ENCODE peak calls at places on chromosome X, in ten cellular contexts. M is Ammon's horn; F is stimulated activated effector memory CD8-positive, alpha-beta T cell treated with anti-CD3 and anti-CD28 coated beads, Interleukin-12 subunit alpha, Interleukin-12 subunit beta, amount 100 ng/mL, for 72 hours; X is HTR-8/SVneo; W is EL; V is H9; P is mesenchymal stem cell; H is neural crest cell; C is CD4-positive, CD25-positive, alpha-beta regulatory T cell; R is NCI-H1092. Q is an unnamed sample.

GRCh38 chrX:96314974-96315373 is 369.7 kb upstream of the DIAPH2 start:
- DNase-seq in M (peak), F (no peak), X (no peak), W (peak), V (no peak), P (peak), H (no peak), C (no peak), R (no peak), Q (peak)

GRCh38 chrX:13898084-13898483 is 81.2 kb upstream of the GPM6B start:
- DNase-seq in M (peak), F (no peak), X (no peak), W (peak), V (no peak), P (peak), H (no peak), C (no peak), R (no peak), Q (peak)

GRCh38 chrX:2710041-2710471 is 19.0 kb downstream of the CD99 start:
- DNase-seq in M (no peak), F (no peak), X (peak), W (peak), V (no peak), P (peak), H (no peak), C (no peak), R (no peak), Q (peak)

GRCh38 chrX:68807818-68808217 is 21.0 kb upstream of the EFNB1 start:
- DNase-seq in M (no peak), F (no peak), X (no peak), W (peak), V (no peak), P (peak), H (no peak), C (no peak), R (no peak), Q (peak)

GRCh38 chrX:136185409-136186022 is 38.2 kb downstream of the FHL1 start:
- DNase-seq in M (no peak), F (no peak), X (no peak), W (peak), V (no peak), P (peak), H (no peak), C (no peak), R (no peak), Q (peak)

GRCh38 chrX:119272882-119273806 is 37.1 kb downstream of the PGRMC1 start:
- DNase-seq in M (no peak), F (peak), X (no peak), W (peak), V (peak), P (peak), H (no peak), C (peak), R (no peak), Q (peak)

GRCh38 chrX:130645955-130646583 is 244.3 kb downstream of the RBMX2 start:
- DNase-seq in M (no peak), F (no peak), X (no peak), W (no peak), V (no peak), P (no peak), H (no peak), C (no peak), R (no peak), Q (no peak)

GRCh38 chrX:65902011-65902410 is 137.9 kb downstream of the VSIG4 start:
- DNase-seq in M (no peak), F (no peak), X (no peak), W (no peak), V (no peak), P (no peak), H (no peak), C (no peak), R (no peak), Q (no peak)

GRCh38 chrX:95885074-95885473 is 799.6 kb upstream of the DIAPH2 start:
- DNase-seq in M (no peak), F (no peak), X (no peak), W (no peak), V (no peak), P (peak), H (no peak), C (no peak), R (no peak), Q (peak)

GRCh38 chrX:24264383-24264782 is 49.5 kb downstream of the SUPT20HL2 start:
- DNase-seq in M (no peak), F (no peak), X (no peak), W (no peak), V (no peak), P (peak), H (no peak), C (no peak), R (no peak), Q (peak)

GRCh38 chrX:2450681-2451080 is 50.1 kb downstream of the DHRSX start:
- DNase-seq in M (no peak), F (no peak), X (no peak), W (no peak), V (no peak), P (no peak), H (no peak), C (no peak), R (no peak), Q (no peak)

GRCh38 chrX:115449742-115450141 is 111.2 kb upstream of the PLS3 start:
- DNase-seq in M (no peak), F (no peak), X (no peak), W (peak), V (no peak), P (peak), H (no peak), C (no peak), R (no peak), Q (peak)

GRCh38 chrX:17500145-17500579 is 125.2 kb downstream of the NHS start:
- DNase-seq in M (no peak), F (no peak), X (no peak), W (peak), V (no peak), P (no peak), H (no peak), C (no peak), R (no peak), Q (peak)

GRCh38 chrX:28802625-28803024 is 215.4 kb downstream of the IL1RAPL1 start:
- DNase-seq in M (no peak), F (no peak), X (no peak), W (no peak), V (no peak), P (no peak), H (no peak), C (no peak), R (no peak), Q (no peak)

GRCh38 chrX:115582871-115583729 is 22.1 kb downstream of the PLS3 start:
- DNase-seq in M (no peak), F (no peak), X (no peak), W (peak), V (peak), P (peak), H (no peak), C (no peak), R (no peak), Q (peak)

GRCh38 chrX:54044877-54045328 is 630 bp upstream of the PHF8 start:
- DNase-seq in M (no peak), F (no peak), X (no peak), W (no peak), V (no peak), P (no peak), H (no peak), C (no peak), R (no peak), Q (no peak)

GRCh38 chrX:133970021-133970550 is 15.3 kb downstream of the GPC3 start:
- DNase-seq in M (no peak), F (no peak), X (no peak), W (no peak), V (no peak), P (peak), H (no peak), C (no peak), R (no peak), Q (no peak)

GRCh38 chrX:13651150-13651549 is 1.8 kb upstream of the TCEANC start:
- DNase-seq in M (no peak), F (no peak), X (no peak), W (no peak), V (no peak), P (no peak), H (no peak), C (no peak), R (no peak), Q (no peak)

GRCh38 chrX:139889760-139890159 is 43.1 kb downstream of the ATP11C start:
- DNase-seq in M (no peak), F (no peak), X (no peak), W (peak), V (no peak), P (peak), H (no peak), C (no peak), R (no peak), Q (peak)

GRCh38 chrX:17030580-17031285 is 84.3 kb downstream of the REPS2 start:
- DNase-seq in M (no peak), F (no peak), X (no peak), W (no peak), V (no peak), P (no peak), H (no peak), C (no peak), R (no peak), Q (no peak)

GRCh38 chrX:120316587-120317283 is 5.5 kb upstream of the TMEM255A start:
- DNase-seq in M (no peak), F (no peak), X (no peak), W (peak), V (no peak), P (no peak), H (no peak), C (no peak), R (no peak), Q (peak)

GRCh38 chrX:25873196-25873595 is 264.9 kb upstream of the MAGEB18 start:
- DNase-seq in M (peak), F (no peak), X (no peak), W (no peak), V (no peak), P (no peak), H (no peak), C (no peak), R (no peak), Q (peak)

GRCh38 chrX:105477351-105477750 is 256.9 kb upstream of the TEX13A start:
- DNase-seq in M (no peak), F (no peak), X (no peak), W (no peak), V (no peak), P (no peak), H (no peak), C (no peak), R (no peak), Q (no peak)

GRCh38 chrX:150513564-150513963 is 54.9 kb upstream of the MTM1 start:
- DNase-seq in M (no peak), F (no peak), X (no peak), W (no peak), V (peak), P (no peak), H (no peak), C (no peak), R (no peak), Q (no peak)

GRCh38 chrX:150036181-150036580 is 97.9 kb upstream of the EOLA2 start:
- DNase-seq in M (no peak), F (no peak), X (peak), W (peak), V (no peak), P (peak), H (no peak), C (no peak), R (no peak), Q (peak)

GRCh38 chrX:9847071-9847470 is 60.8 kb downstream of the SHROOM2 start:
- DNase-seq in M (no peak), F (no peak), X (peak), W (peak), V (no peak), P (peak), H (no peak), C (no peak), R (no peak), Q (peak)

GRCh38 chrX:132022115-132022862 is 813 bp upstream of the STK26 start:
- DNase-seq in M (no peak), F (no peak), X (no peak), W (no peak), V (no peak), P (peak), H (no peak), C (no peak), R (no peak), Q (no peak)

GRCh38 chrX:45868425-45868824 is 667.7 kb upstream of the DIPK2B start:
- DNase-seq in M (no peak), F (no peak), X (no peak), W (no peak), V (no peak), P (no peak), H (no peak), C (no peak), R (no peak), Q (no peak)

GRCh38 chrX:134537179-134537945 is 77.4 kb downstream of the HPRT1 start:
- DNase-seq in M (no peak), F (no peak), X (no peak), W (peak), V (no peak), P (peak), H (no peak), C (no peak), R (no peak), Q (peak)

GRCh38 chrX:2901367-2902036 is 27.6 kb downstream of the ARSD start:
- DNase-seq in M (no peak), F (no peak), X (no peak), W (no peak), V (no peak), P (peak), H (no peak), C (no peak), R (no peak), Q (peak)

GRCh38 chrX:25869761-25870160 is 268.4 kb upstream of the MAGEB18 start:
- DNase-seq in M (no peak), F (no peak), X (no peak), W (no peak), V (no peak), P (no peak), H (no peak), C (no peak), R (no peak), Q (peak)

GRCh38 chrX:134315893-134316292 is 78.9 kb downstream of the CCDC160 start:
- DNase-seq in M (no peak), F (no peak), X (no peak), W (no peak), V (no peak), P (no peak), H (no peak), C (no peak), R (no peak), Q (no peak)

GRCh38 chrX:39451061-39451460 is 646.7 kb downstream of the BCOR start:
- DNase-seq in M (no peak), F (no peak), X (no peak), W (no peak), V (no peak), P (no peak), H (no peak), C (no peak), R (no peak), Q (no peak)

GRCh38 chrX:68589372-68589753 is 58.1 kb upstream of the STARD8 start:
- DNase-seq in M (no peak), F (no peak), X (no peak), W (no peak), V (no peak), P (no peak), H (no peak), C (no peak), R (no peak), Q (no peak)

GRCh38 chrX:434946-435345 is 48.2 kb upstream of the PPP2R3B start:
- DNase-seq in M (no peak), F (no peak), X (no peak), W (no peak), V (no peak), P (no peak), H (no peak), C (no peak), R (no peak), Q (no peak)

GRCh38 chrX:53188763-53189162 is 36.2 kb downstream of the KDM5C start:
- DNase-seq in M (no peak), F (no peak), X (no peak), W (no peak), V (no peak), P (no peak), H (no peak), C (no peak), R (no peak), Q (peak)

GRCh38 chrX:130523460-130524394 is 121.9 kb downstream of the RBMX2 start:
- DNase-seq in M (peak), F (no peak), X (no peak), W (peak), V (peak), P (peak), H (peak), C (no peak), R (peak), Q (peak)

GRCh38 chrX:128051526-128051925 is 677 bp downstream of the ACTRT1 start:
- DNase-seq in M (no peak), F (no peak), X (no peak), W (no peak), V (no peak), P (no peak), H (no peak), C (no peak), R (no peak), Q (no peak)

GRCh38 chrX:2342878-2343277 is 157.9 kb downstream of the DHRSX start:
- DNase-seq in M (no peak), F (no peak), X (no peak), W (peak), V (no peak), P (peak), H (no peak), C (no peak), R (no peak), Q (no peak)

Q was measured in kidney tubule cell.